ENCODE peak calls at places on chromosomes 5 and 9, in eight cellular contexts. J is T-helper 9 cell; E is Daoy; C is cerebellar cortex; F is hepatic stellate cell; K is activated CD8-positive, alpha-beta memory T cell treated with anti-CD3 and anti-CD28 coated beads for 1 hour; N is CD8-positive, alpha-beta memory T cell; Q is stimulated activated CD8-positive, alpha-beta memory T cell treated with anti-CD3 and anti-CD28 coated beads, Interleukin-2, amount 100 ng/mL, for 48 hours. W is an unnamed sample.

GRCh38 chr9:113649054-113649453 is 185.5 kb downstream of the RGS3 start:
- DNase-seq in E (peak), C (no peak), Q (no peak), K (no peak), J (no peak), F (no peak), N (no peak), W (no peak)

GRCh38 chr9:3662671-3663070 is 136.9 kb upstream of the RFX3 start:
- DNase-seq in F (peak), J (no peak), E (peak), Q (no peak), C (no peak), K (no peak), N (no peak), W (peak)

GRCh38 chr5:172676914-172677475 is 35.9 kb downstream of the NEURL1B start:
- DNase-seq in J (no peak), F (no peak), Q (no peak), K (no peak), E (no peak), C (no peak), N (no peak), W (no peak)

GRCh38 chr5:139141841-139142240 is 56.3 kb downstream of the SIL1 start:
- DNase-seq in K (no peak), E (peak), F (peak), C (no peak), N (no peak), Q (no peak), J (no peak), W (peak)

GRCh38 chr5:139061274-139061673 is 136.9 kb downstream of the SIL1 start:
- DNase-seq in N (no peak), Q (no peak), C (no peak), K (no peak), E (peak), J (no peak), F (peak), W (peak)

GRCh38 chr9:91682806-91683205 is 259.2 kb upstream of the NFIL3 start:
- DNase-seq in C (no peak), Q (no peak), F (peak), N (no peak), E (peak), J (no peak), K (no peak), W (peak)

GRCh38 chr5:154117930-154118329 is 72.6 kb upstream of the GALNT10 start:
- DNase-seq in J (no peak), F (no peak), N (no peak), K (no peak), E (peak), C (no peak), Q (no peak), W (no peak)

GRCh38 chr5:126615286-126615685 is 14.5 kb downstream of the PHAX start:
- DNase-seq in Q (no peak), K (no peak), J (no peak), E (no peak), F (no peak), N (no peak), C (no peak), W (no peak)

GRCh38 chr9:3874472-3875370 is 348.9 kb upstream of the RFX3 start:
- DNase-seq in C (no peak), E (peak), K (no peak), Q (no peak), N (no peak), J (no peak), F (no peak), W (no peak)

GRCh38 chr5:73796164-73797141 is 170.5 kb downstream of the ARHGEF28 start:
- DNase-seq in E (peak), C (no peak), J (no peak), Q (no peak), N (no peak), K (no peak), F (peak), W (peak)

GRCh38 chr5:97181856-97182545 is 1.0 kb downstream of the RIOK2 start:
- DNase-seq in E (no peak), N (no peak), F (no peak), Q (no peak), K (no peak), J (no peak), C (no peak), W (no peak)

GRCh38 chr9:114677418-114677817 is 4.6 kb downstream of the TEX48 start:
- DNase-seq in F (peak), N (no peak), Q (no peak), K (no peak), E (peak), C (no peak), J (no peak), W (peak)

GRCh38 chr5:172895549-172895948 is 61.5 kb downstream of the ERGIC1 start:
- DNase-seq in K (no peak), F (no peak), C (no peak), E (no peak), N (no peak), Q (no peak), J (no peak), W (no peak)

GRCh38 chr5:116320486-116320885 is 235.7 kb downstream of the COMMD10 start:
- DNase-seq in Q (no peak), N (no peak), F (no peak), C (no peak), K (no peak), E (no peak), J (no peak), W (no peak)

GRCh38 chr9:116144038-116144437 is 9.6 kb upstream of the PAPPA start:
- DNase-seq in J (no peak), F (no peak), C (no peak), E (peak), K (no peak), N (no peak), Q (no peak), W (peak)

GRCh38 chr9:125189011-125189360 is 617 bp downstream of the PPP6C start:
- DNase-seq in K (no peak), F (peak), E (peak), Q (no peak), N (no peak), J (peak), C (no peak), W (no peak)

GRCh38 chr9:616694-617093 is 224.8 kb upstream of the DMRT1 start:
- DNase-seq in K (no peak), N (no peak), F (no peak), Q (no peak), J (no peak), E (no peak), C (no peak), W (no peak)

GRCh38 chr5:5436206-5436765 is 13.8 kb downstream of the ICE1 start:
- DNase-seq in F (no peak), E (no peak), Q (no peak), N (no peak), C (no peak), K (no peak), J (no peak), W (no peak)

GRCh38 chr5:168578506-168579205 is 512 bp downstream of the PANK3 start:
- DNase-seq in K (no peak), E (no peak), J (no peak), F (no peak), C (peak), N (no peak), Q (no peak), W (no peak)

GRCh38 chr9:114551750-114552685 is 35.6 kb upstream of the ATP6V1G1 start:
- DNase-seq in K (no peak), J (no peak), F (peak), Q (no peak), E (peak), C (peak), N (no peak), W (peak)

GRCh38 chr9:92439921-92440750 is 15.9 kb upstream of the OMD start:
- DNase-seq in F (peak), Q (no peak), C (no peak), N (no peak), J (no peak), E (peak), K (no peak), W (peak)

GRCh38 chr5:61675015-61675692 is 343.1 kb downstream of the ZSWIM6 start:
- DNase-seq in F (no peak), J (no peak), N (no peak), C (peak), Q (no peak), K (no peak), E (no peak), W (no peak)

GRCh38 chr9:26296910-26297309 is 595.7 kb downstream of the CAAP1 start:
- DNase-seq in K (no peak), N (no peak), C (no peak), Q (no peak), J (no peak), E (no peak), F (no peak), W (peak)

GRCh38 chr5:36108758-36109245 is 42.1 kb upstream of the UGT3A2 start:
- DNase-seq in C (no peak), K (no peak), E (no peak), N (no peak), J (no peak), Q (no peak), F (no peak), W (no peak)

GRCh38 chr9:129907196-129907595 is 71.9 kb downstream of the USP20 start:
- DNase-seq in E (no peak), C (no peak), J (no peak), K (no peak), F (no peak), Q (no peak), N (no peak), W (no peak)

GRCh38 chr9:34254141-34254913 is 74.7 kb downstream of the KIF24 start:
- DNase-seq in K (no peak), F (peak), C (no peak), E (peak), N (no peak), J (no peak), Q (no peak), W (peak)

GRCh38 chr9:120505186-120505585 is 74.8 kb downstream of the CDK5RAP2 start:
- DNase-seq in E (no peak), N (no peak), C (no peak), F (no peak), K (no peak), J (no peak), Q (no peak), W (no peak)

GRCh38 chr5:43389679-43390329 is 22.4 kb downstream of the CCL28 start:
- DNase-seq in Q (peak), K (no peak), J (peak), F (peak), N (peak), C (peak), E (peak), W (peak)

GRCh38 chr5:1003296-1003937 is 5.2 kb upstream of the NKD2 start:
- DNase-seq in K (no peak), N (peak), F (no peak), E (peak), J (no peak), Q (no peak), C (no peak), W (peak)

W was measured in kidney tubule cell.